ENCODE peak calls at places on chromosomes 12 and 14, in seven cellular contexts. One of them, this sample, is unnamed.

GRCh38 chr12:72296389-72296788 is 24.2 kb downstream of the TRHDE start:
- DNase-seq in endothelial cell: no peak
- DNase-seq in stimulated activated CD8-positive, alpha-beta memory T cell treated with anti-CD3 and anti-CD28 coated beads, Interleukin-15, amount 100 ng/mL, for 4 hours: no peak
- DNase-seq in esophagus squamous epithelium: no peak
- DNase-seq in NCI-H82: no peak
- DNase-seq in stimulated activated CD4-positive, alpha-beta T cell treated with anti-CD3 and anti-CD28 coated beads, Interleukin-4, amount 100 ng/mL, for 48 hours: no peak
- DNase-seq in glutamatergic neuron: no peak
- DNase-seq in this sample: no peak

GRCh38 chr12:11855993-11856374 is 206.5 kb downstream of the ETV6 start:
- DNase-seq in stimulated activated CD4-positive, alpha-beta T cell treated with anti-CD3 and anti-CD28 coated beads, Interleukin-4, amount 100 ng/mL, for 48 hours: no peak
- DNase-seq in NCI-H82: peak
- DNase-seq in esophagus squamous epithelium: no peak
- DNase-seq in stimulated activated CD8-positive, alpha-beta memory T cell treated with anti-CD3 and anti-CD28 coated beads, Interleukin-15, amount 100 ng/mL, for 4 hours: no peak
- DNase-seq in glutamatergic neuron: no peak
- DNase-seq in endothelial cell: no peak
- DNase-seq in this sample: no peak

GRCh38 chr14:76486251-76486743 is 110.4 kb downstream of the ESRRB start:
- DNase-seq in esophagus squamous epithelium: no peak
- DNase-seq in NCI-H82: peak
- DNase-seq in stimulated activated CD4-positive, alpha-beta T cell treated with anti-CD3 and anti-CD28 coated beads, Interleukin-4, amount 100 ng/mL, for 48 hours: no peak
- DNase-seq in glutamatergic neuron: no peak
- DNase-seq in stimulated activated CD8-positive, alpha-beta memory T cell treated with anti-CD3 and anti-CD28 coated beads, Interleukin-15, amount 100 ng/mL, for 4 hours: no peak
- DNase-seq in endothelial cell: no peak
- DNase-seq in this sample: no peak

GRCh38 chr12:109277899-109278762 is 31.0 kb downstream of the FOXN4 start:
- DNase-seq in stimulated activated CD8-positive, alpha-beta memory T cell treated with anti-CD3 and anti-CD28 coated beads, Interleukin-15, amount 100 ng/mL, for 4 hours: no peak
- DNase-seq in stimulated activated CD4-positive, alpha-beta T cell treated with anti-CD3 and anti-CD28 coated beads, Interleukin-4, amount 100 ng/mL, for 48 hours: no peak
- DNase-seq in esophagus squamous epithelium: no peak
- DNase-seq in NCI-H82: peak
- DNase-seq in endothelial cell: no peak
- DNase-seq in glutamatergic neuron: no peak
- DNase-seq in this sample: no peak

GRCh38 chr12:104121001-104121400 is 17.0 kb downstream of the NFYB start:
- DNase-seq in glutamatergic neuron: no peak
- DNase-seq in stimulated activated CD4-positive, alpha-beta T cell treated with anti-CD3 and anti-CD28 coated beads, Interleukin-4, amount 100 ng/mL, for 48 hours: no peak
- DNase-seq in NCI-H82: no peak
- DNase-seq in esophagus squamous epithelium: no peak
- DNase-seq in endothelial cell: no peak
- DNase-seq in stimulated activated CD8-positive, alpha-beta memory T cell treated with anti-CD3 and anti-CD28 coated beads, Interleukin-15, amount 100 ng/mL, for 4 hours: no peak
- DNase-seq in this sample: no peak

GRCh38 chr12:128914908-128915563 is 61.8 kb downstream of the GLT1D1 start:
- DNase-seq in esophagus squamous epithelium: no peak
- DNase-seq in glutamatergic neuron: no peak
- DNase-seq in stimulated activated CD4-positive, alpha-beta T cell treated with anti-CD3 and anti-CD28 coated beads, Interleukin-4, amount 100 ng/mL, for 48 hours: peak
- DNase-seq in stimulated activated CD8-positive, alpha-beta memory T cell treated with anti-CD3 and anti-CD28 coated beads, Interleukin-15, amount 100 ng/mL, for 4 hours: no peak
- DNase-seq in endothelial cell: no peak
- DNase-seq in NCI-H82: no peak
- DNase-seq in this sample: no peak

GRCh38 chr14:77141592-77142288 is at the start of gene ZDHHC22:
- DNase-seq in stimulated activated CD8-positive, alpha-beta memory T cell treated with anti-CD3 and anti-CD28 coated beads, Interleukin-15, amount 100 ng/mL, for 4 hours: no peak
- DNase-seq in endothelial cell: peak
- DNase-seq in stimulated activated CD4-positive, alpha-beta T cell treated with anti-CD3 and anti-CD28 coated beads, Interleukin-4, amount 100 ng/mL, for 48 hours: no peak
- DNase-seq in glutamatergic neuron: peak
- DNase-seq in esophagus squamous epithelium: no peak
- DNase-seq in NCI-H82: peak
- DNase-seq in this sample: no peak

GRCh38 chr12:69783365-69783764 is 41.7 kb upstream of the MYRFL start:
- DNase-seq in endothelial cell: no peak
- DNase-seq in NCI-H82: no peak
- DNase-seq in stimulated activated CD4-positive, alpha-beta T cell treated with anti-CD3 and anti-CD28 coated beads, Interleukin-4, amount 100 ng/mL, for 48 hours: no peak
- DNase-seq in esophagus squamous epithelium: no peak
- DNase-seq in stimulated activated CD8-positive, alpha-beta memory T cell treated with anti-CD3 and anti-CD28 coated beads, Interleukin-15, amount 100 ng/mL, for 4 hours: no peak
- DNase-seq in glutamatergic neuron: no peak
- DNase-seq in this sample: no peak

GRCh38 chr12:124036117-124037109 is 63.4 kb downstream of the ZNF664 start:
- DNase-seq in esophagus squamous epithelium: no peak
- DNase-seq in stimulated activated CD8-positive, alpha-beta memory T cell treated with anti-CD3 and anti-CD28 coated beads, Interleukin-15, amount 100 ng/mL, for 4 hours: no peak
- DNase-seq in NCI-H82: peak
- DNase-seq in stimulated activated CD4-positive, alpha-beta T cell treated with anti-CD3 and anti-CD28 coated beads, Interleukin-4, amount 100 ng/mL, for 48 hours: peak
- DNase-seq in glutamatergic neuron: peak
- DNase-seq in endothelial cell: peak
- DNase-seq in this sample: no peak

GRCh38 chr12:68350753-68351152 is 18.6 kb upstream of the MDM1 start:
- DNase-seq in stimulated activated CD4-positive, alpha-beta T cell treated with anti-CD3 and anti-CD28 coated beads, Interleukin-4, amount 100 ng/mL, for 48 hours: no peak
- DNase-seq in stimulated activated CD8-positive, alpha-beta memory T cell treated with anti-CD3 and anti-CD28 coated beads, Interleukin-15, amount 100 ng/mL, for 4 hours: no peak
- DNase-seq in NCI-H82: no peak
- DNase-seq in esophagus squamous epithelium: no peak
- DNase-seq in glutamatergic neuron: no peak
- DNase-seq in endothelial cell: no peak
- DNase-seq in this sample: no peak

GRCh38 chr14:30484976-30485375 is 74.0 kb upstream of the G2E3 start:
- DNase-seq in esophagus squamous epithelium: no peak
- DNase-seq in NCI-H82: no peak
- DNase-seq in stimulated activated CD8-positive, alpha-beta memory T cell treated with anti-CD3 and anti-CD28 coated beads, Interleukin-15, amount 100 ng/mL, for 4 hours: no peak
- DNase-seq in glutamatergic neuron: no peak
- DNase-seq in endothelial cell: no peak
- DNase-seq in stimulated activated CD4-positive, alpha-beta T cell treated with anti-CD3 and anti-CD28 coated beads, Interleukin-4, amount 100 ng/mL, for 48 hours: no peak
- DNase-seq in this sample: no peak

GRCh38 chr12:112349440-112349839 is 32.8 kb downstream of the HECTD4 start:
- DNase-seq in NCI-H82: no peak
- DNase-seq in endothelial cell: no peak
- DNase-seq in esophagus squamous epithelium: no peak
- DNase-seq in stimulated activated CD4-positive, alpha-beta T cell treated with anti-CD3 and anti-CD28 coated beads, Interleukin-4, amount 100 ng/mL, for 48 hours: no peak
- DNase-seq in stimulated activated CD8-positive, alpha-beta memory T cell treated with anti-CD3 and anti-CD28 coated beads, Interleukin-15, amount 100 ng/mL, for 4 hours: no peak
- DNase-seq in glutamatergic neuron: no peak
- DNase-seq in this sample: no peak

GRCh38 chr12:93167841-93168492 is 209.8 kb upstream of the NUDT4 start:
- DNase-seq in endothelial cell: no peak
- DNase-seq in esophagus squamous epithelium: no peak
- DNase-seq in stimulated activated CD8-positive, alpha-beta memory T cell treated with anti-CD3 and anti-CD28 coated beads, Interleukin-15, amount 100 ng/mL, for 4 hours: no peak
- DNase-seq in stimulated activated CD4-positive, alpha-beta T cell treated with anti-CD3 and anti-CD28 coated beads, Interleukin-4, amount 100 ng/mL, for 48 hours: peak
- DNase-seq in NCI-H82: peak
- DNase-seq in glutamatergic neuron: no peak
- DNase-seq in this sample: no peak

GRCh38 chr14:51860836-51861583 is 598 bp downstream of the GNG2 start:
- DNase-seq in endothelial cell: no peak
- DNase-seq in glutamatergic neuron: no peak
- DNase-seq in esophagus squamous epithelium: no peak
- DNase-seq in NCI-H82: peak
- DNase-seq in stimulated activated CD8-positive, alpha-beta memory T cell treated with anti-CD3 and anti-CD28 coated beads, Interleukin-15, amount 100 ng/mL, for 4 hours: no peak
- DNase-seq in stimulated activated CD4-positive, alpha-beta T cell treated with anti-CD3 and anti-CD28 coated beads, Interleukin-4, amount 100 ng/mL, for 48 hours: no peak
- DNase-seq in this sample: no peak

GRCh38 chr12:31931796-31932715 is 27.2 kb upstream of the RESF1 start:
- DNase-seq in stimulated activated CD8-positive, alpha-beta memory T cell treated with anti-CD3 and anti-CD28 coated beads, Interleukin-15, amount 100 ng/mL, for 4 hours: no peak
- DNase-seq in glutamatergic neuron: no peak
- DNase-seq in endothelial cell: no peak
- DNase-seq in NCI-H82: peak
- DNase-seq in esophagus squamous epithelium: no peak
- DNase-seq in stimulated activated CD4-positive, alpha-beta T cell treated with anti-CD3 and anti-CD28 coated beads, Interleukin-4, amount 100 ng/mL, for 48 hours: no peak
- DNase-seq in this sample: no peak

GRCh38 chr14:68795602-68796417 is 2.9 kb upstream of the ZFP36L1 start:
- DNase-seq in stimulated activated CD4-positive, alpha-beta T cell treated with anti-CD3 and anti-CD28 coated beads, Interleukin-4, amount 100 ng/mL, for 48 hours: peak
- DNase-seq in NCI-H82: peak
- DNase-seq in esophagus squamous epithelium: no peak
- DNase-seq in glutamatergic neuron: peak
- DNase-seq in stimulated activated CD8-positive, alpha-beta memory T cell treated with anti-CD3 and anti-CD28 coated beads, Interleukin-15, amount 100 ng/mL, for 4 hours: peak
- DNase-seq in endothelial cell: peak
- DNase-seq in this sample: peak

GRCh38 chr12:61422786-61423185 is 837.4 kb upstream of the USP15 start:
- DNase-seq in esophagus squamous epithelium: no peak
- DNase-seq in glutamatergic neuron: no peak
- DNase-seq in stimulated activated CD4-positive, alpha-beta T cell treated with anti-CD3 and anti-CD28 coated beads, Interleukin-4, amount 100 ng/mL, for 48 hours: no peak
- DNase-seq in stimulated activated CD8-positive, alpha-beta memory T cell treated with anti-CD3 and anti-CD28 coated beads, Interleukin-15, amount 100 ng/mL, for 4 hours: no peak
- DNase-seq in endothelial cell: no peak
- DNase-seq in NCI-H82: no peak
- DNase-seq in this sample: no peak

GRCh38 chr12:6361834-6362233 is 13.5 kb downstream of the SCNN1A start:
- DNase-seq in stimulated activated CD8-positive, alpha-beta memory T cell treated with anti-CD3 and anti-CD28 coated beads, Interleukin-15, amount 100 ng/mL, for 4 hours: no peak
- DNase-seq in endothelial cell: no peak
- DNase-seq in stimulated activated CD4-positive, alpha-beta T cell treated with anti-CD3 and anti-CD28 coated beads, Interleukin-4, amount 100 ng/mL, for 48 hours: no peak
- DNase-seq in glutamatergic neuron: no peak
- DNase-seq in NCI-H82: no peak
- DNase-seq in esophagus squamous epithelium: no peak
- DNase-seq in this sample: no peak

GRCh38 chr14:69685217-69685616 is 73.8 kb downstream of the SUSD6 start:
- DNase-seq in endothelial cell: no peak
- DNase-seq in esophagus squamous epithelium: no peak
- DNase-seq in stimulated activated CD8-positive, alpha-beta memory T cell treated with anti-CD3 and anti-CD28 coated beads, Interleukin-15, amount 100 ng/mL, for 4 hours: peak
- DNase-seq in glutamatergic neuron: no peak
- DNase-seq in NCI-H82: no peak
- DNase-seq in stimulated activated CD4-positive, alpha-beta T cell treated with anti-CD3 and anti-CD28 coated beads, Interleukin-4, amount 100 ng/mL, for 48 hours: peak
- DNase-seq in this sample: peak

GRCh38 chr14:56998728-56999127 is 188.4 kb upstream of the OTX2 start:
- DNase-seq in stimulated activated CD8-positive, alpha-beta memory T cell treated with anti-CD3 and anti-CD28 coated beads, Interleukin-15, amount 100 ng/mL, for 4 hours: no peak
- DNase-seq in stimulated activated CD4-positive, alpha-beta T cell treated with anti-CD3 and anti-CD28 coated beads, Interleukin-4, amount 100 ng/mL, for 48 hours: no peak
- DNase-seq in endothelial cell: no peak
- DNase-seq in esophagus squamous epithelium: no peak
- DNase-seq in glutamatergic neuron: no peak
- DNase-seq in NCI-H82: peak
- DNase-seq in this sample: no peak

GRCh38 chr14:50013198-50013918 is 103.0 kb downstream of the VCPKMT start:
- DNase-seq in esophagus squamous epithelium: no peak
- DNase-seq in NCI-H82: no peak
- DNase-seq in stimulated activated CD4-positive, alpha-beta T cell treated with anti-CD3 and anti-CD28 coated beads, Interleukin-4, amount 100 ng/mL, for 48 hours: no peak
- DNase-seq in endothelial cell: no peak
- DNase-seq in glutamatergic neuron: no peak
- DNase-seq in stimulated activated CD8-positive, alpha-beta memory T cell treated with anti-CD3 and anti-CD28 coated beads, Interleukin-15, amount 100 ng/mL, for 4 hours: no peak
- DNase-seq in this sample: no peak